ENCODE peak calls at places on chromosomes 5 and 9, in eight cellular contexts. C is tibial artery, K is fibroblast of the aortic adventitia, G is lung, L is IMR-90, B is GM06990, P is PC-3, E is GM13977. N is an unnamed sample.

GRCh38 chr5:54362434-54362833 is 52.1 kb upstream of the ARL15 start:
- DNase-seq in C (no peak), K (peak; percentile 68), G (no peak), L (peak; percentile 26), B (no peak), P (no peak), E (no peak), N (no peak)

GRCh38 chr5:152170350-152170749 is 234.7 kb downstream of the NMUR2 start:
- DNase-seq in C (peak; percentile 75), K (no peak), G (no peak), L (no peak), B (no peak), P (peak; percentile 25), E (no peak), N (no peak)

GRCh38 chr5:44646016-44646415 is 162.7 kb upstream of the MRPS30 start:
- DNase-seq in C (no peak), K (no peak), G (no peak), L (no peak), B (no peak), P (no peak), E (no peak), N (no peak)

GRCh38 chr9:76373173-76373771 is 21.0 kb downstream of the RFK start:
- DNase-seq in C (no peak), K (peak; percentile 96), G (no peak), L (peak; percentile 80), B (no peak), P (no peak), E (no peak), N (no peak)

GRCh38 chr9:27086818-27087680 is 22.0 kb upstream of the TEK start:
- DNase-seq in C (no peak), K (peak; percentile 50), G (no peak), L (peak; percentile 90), B (no peak), P (peak; percentile 7), E (no peak), N (no peak)

GRCh38 chr5:151079838-151080619 is 805 bp downstream of the TNIP1 start:
- DNase-seq in C (no peak), K (peak; percentile 81), G (no peak), L (peak; percentile 82), B (no peak), P (peak; percentile 77), E (no peak), N (peak; percentile 85)

GRCh38 chr5:147391781-147392180 is 118.1 kb downstream of the DPYSL3 start:
- DNase-seq in C (peak; percentile 77), K (peak; percentile 91), G (no peak), L (peak; percentile 84), B (no peak), P (peak; percentile 77), E (peak; percentile 34), N (peak; percentile 59)

GRCh38 chr5:94693043-94693822 is 74.8 kb downstream of the SLF1 start:
- DNase-seq in C (no peak), K (peak; percentile 87), G (no peak), L (peak; percentile 93), B (peak; percentile 12), P (peak; percentile 70), E (no peak), N (peak; percentile 64)

DNA sequence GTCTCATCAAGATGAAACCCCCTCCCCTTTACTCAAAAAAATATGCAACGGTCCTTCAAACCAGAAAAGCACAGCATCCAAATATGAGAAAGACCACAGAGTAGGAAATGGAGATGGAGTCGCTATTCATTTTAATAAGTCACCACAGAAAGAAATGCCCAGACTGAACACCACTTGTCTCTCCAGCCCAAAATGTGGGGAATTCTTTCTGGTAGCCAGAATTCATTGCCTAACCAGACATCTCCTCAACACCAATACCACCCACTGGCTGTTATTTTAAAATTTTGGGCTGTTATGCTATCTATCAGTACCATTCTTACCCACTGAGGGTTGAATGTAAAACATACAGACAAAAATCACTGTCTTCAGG is 100.1 kb downstream of the SUSD1 start:
- DNase-seq in C (no peak), K (no peak), G (no peak), L (no peak), B (no peak), P (no peak), E (no peak), N (no peak)
- TF ChIP-seq CTCF in C (no peak), K (no peak), G (no peak), L (no peak), B (no peak), P (no peak), E (no peak), N (peak; percentile 37)

GRCh38 chr5:158682631-158683030 is 417.1 kb downstream of the EBF1 start:
- DNase-seq in C (no peak), K (no peak), G (no peak), L (no peak), B (no peak), P (no peak), E (no peak), N (no peak)

GRCh38 chr5:158677490-158677838 is 422.3 kb downstream of the EBF1 start:
- DNase-seq in C (no peak), K (no peak), G (no peak), L (no peak), B (no peak), P (no peak), E (no peak), N (no peak)

GRCh38 chr5:158679221-158679641 is 420.5 kb downstream of the EBF1 start:
- DNase-seq in C (no peak), K (no peak), G (no peak), L (no peak), B (no peak), P (no peak), E (peak; percentile 29), N (no peak)

DNA sequence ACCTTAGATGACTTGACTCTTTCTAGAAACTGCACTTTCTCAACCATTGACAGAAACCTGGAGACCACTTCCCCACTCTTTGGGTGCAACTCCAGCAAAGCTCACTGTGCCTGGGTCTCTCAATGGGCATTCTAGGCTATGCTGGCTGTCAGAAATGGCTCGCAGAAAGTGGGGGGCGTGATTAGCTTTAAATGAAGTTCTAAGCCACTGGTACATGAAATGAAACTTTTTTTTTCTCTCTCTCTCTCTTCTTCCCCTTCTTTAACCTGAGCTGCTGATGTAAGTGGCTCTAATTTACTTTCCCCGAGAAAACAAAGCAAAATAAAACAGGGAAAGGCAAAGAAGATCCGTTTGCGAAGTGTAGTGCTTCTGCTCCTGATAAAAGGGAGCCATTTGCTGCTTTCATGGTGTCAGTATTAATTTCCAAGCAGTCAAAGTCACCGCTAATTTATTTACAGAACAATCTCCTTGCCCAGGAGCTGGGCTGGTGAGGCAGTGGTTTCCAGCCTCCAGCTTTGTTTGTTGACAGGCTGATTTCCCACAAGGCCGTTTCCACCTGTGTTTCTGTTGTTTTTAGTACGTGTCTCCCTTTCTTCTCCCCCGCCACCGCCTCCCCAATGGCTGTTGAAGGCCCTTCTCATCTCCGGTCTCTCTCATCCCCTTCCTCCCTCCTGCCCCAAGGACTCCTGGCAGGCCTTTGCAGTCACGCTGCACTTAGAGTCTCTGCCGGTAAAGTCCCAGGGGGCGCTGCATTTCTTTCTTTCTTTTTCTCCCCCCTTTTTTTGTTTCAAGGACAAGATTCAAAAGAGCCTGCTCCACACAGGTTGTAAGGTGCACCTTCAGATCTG is 422.9 kb downstream of the EBF1 start:
- DNase-seq in C (no peak), K (no peak), G (no peak), L (no peak), B (no peak), P (no peak), E (no peak), N (no peak)
- TF ChIP-seq CTCF in C (no peak), K (no peak), G (no peak), L (no peak), B (peak; percentile 35), P (peak; percentile 32), E (peak; percentile 24), N (no peak)

GRCh38 chr9:85505612-85506011 is 236.1 kb downstream of the AGTPBP1 start:
- DNase-seq in C (no peak), K (no peak), G (no peak), L (no peak), B (no peak), P (no peak), E (no peak), N (no peak)

GRCh38 chr9:85508616-85509015 is 233.1 kb downstream of the AGTPBP1 start:
- DNase-seq in C (no peak), K (no peak), G (no peak), L (no peak), B (no peak), P (no peak), E (no peak), N (peak; percentile 39)

GRCh38 chr9:85501474-85501873 is 240.3 kb downstream of the AGTPBP1 start:
- DNase-seq in C (no peak), K (no peak), G (no peak), L (no peak), B (no peak), P (no peak), E (no peak), N (no peak)

GRCh38 chr9:85502815-85503643 is 238.7 kb downstream of the AGTPBP1 start:
- DNase-seq in C (no peak), K (no peak), G (no peak), L (no peak), B (no peak), P (no peak), E (no peak), N (no peak)
- TF ChIP-seq CTCF in C (no peak), K (no peak), G (no peak), L (no peak), B (no peak), P (no peak), E (no peak), N (no peak)

GRCh38 chr5:17255471-17256016 is 38.1 kb downstream of the BASP1 start:
- DNase-seq in C (no peak), K (peak; percentile 25), G (peak; percentile 30), L (no peak), B (peak; percentile 62), P (peak; percentile 80), E (peak; percentile 27), N (no peak)

GRCh38 chr5:17258429-17258828 is 41.0 kb downstream of the BASP1 start:
- DNase-seq in C (no peak), K (peak; percentile 23), G (no peak), L (peak; percentile 68), B (no peak), P (peak; percentile 98), E (no peak), N (peak; percentile 16)

GRCh38 chr5:17256839-17257238 is 39.4 kb downstream of the BASP1 start:
- DNase-seq in C (no peak), K (no peak), G (no peak), L (no peak), B (no peak), P (no peak), E (no peak), N (no peak)

GRCh38 chr5:17256171-17256570 is 38.7 kb downstream of the BASP1 start:
- DNase-seq in C (no peak), K (no peak), G (no peak), L (no peak), B (no peak), P (no peak), E (no peak), N (no peak)

DNA sequence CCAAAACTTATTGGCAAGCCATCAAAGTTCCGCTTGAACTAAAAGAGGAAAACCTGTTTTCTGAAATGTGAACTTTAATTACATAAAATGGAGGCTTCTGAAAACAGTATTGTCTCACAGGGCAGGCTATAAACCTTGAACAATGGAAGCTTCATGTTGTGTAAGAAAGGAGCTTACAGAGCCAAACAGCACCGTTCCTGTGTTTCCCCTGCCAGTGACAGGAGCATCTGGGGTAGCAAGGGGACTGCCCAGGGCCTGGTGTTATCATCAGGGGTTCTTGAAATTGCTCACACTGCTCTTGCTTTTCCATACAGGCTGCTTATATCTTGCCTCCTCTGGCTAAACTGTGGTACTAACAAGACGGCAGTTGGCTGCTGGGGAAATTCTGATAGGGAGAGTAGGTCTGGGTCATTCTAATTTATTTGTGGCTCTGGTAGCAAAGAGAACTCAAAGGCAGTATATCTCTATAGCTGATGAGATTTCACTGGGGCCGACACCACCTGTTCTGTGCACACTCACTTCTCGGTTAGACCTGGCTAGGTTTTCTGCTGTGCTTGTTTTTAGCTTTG is 40.4 kb downstream of the BASP1 start:
- DNase-seq in C (no peak), K (peak; percentile 23), G (no peak), L (peak; percentile 22), B (peak; percentile 62), P (peak; percentile 83), E (peak; percentile 52), N (no peak)
- TF ChIP-seq CTCF in C (no peak), K (no peak), G (no peak), L (no peak), B (no peak), P (no peak), E (no peak), N (no peak)

N was measured in RWPE1.